ENCODE peak calls at places on chromosomes 6 and 20, in ten cellular contexts. A is mesendoderm; C is effector memory CD4-positive, alpha-beta T cell; L is right cardiac atrium; P is heart right ventricle; F is tibial artery; X is lower lobe of right lung; J is CD8-positive, alpha-beta T cell; G is fibroblast of lung; K is body of pancreas. V is an unnamed sample. For H3K4me1, the result is how much of the 10 kb centered on the place peaks cover.

GRCh38 chr20:63014710-63015109 is 7.9 kb upstream of the BHLHE23 start:
- DNase-seq in A (peak), C (no peak), L (no peak), P (no peak), F (no peak), X (no peak), J (no peak), G (no peak), K (no peak), V (no peak)

GRCh38 chr6:72616406-72617015 is 5.4 kb upstream of the KCNQ5 start:
- DNase-seq in A (peak), C (no peak), L (no peak), P (no peak), F (no peak), X (no peak), J (no peak), G (peak), K (no peak), V (no peak)

GRCh38 chr20:47456952-47457724 is 44.5 kb upstream of the NCOA3 start:
- DNase-seq in A (no peak), C (no peak), L (no peak), P (no peak), F (no peak), X (no peak), J (no peak), G (peak), K (no peak), V (no peak)

GRCh38 chr6:89834884-89835792 is 5.5 kb downstream of the CASP8AP2 start:
- DNase-seq in A (no peak), C (peak), L (no peak), P (no peak), F (no peak), X (no peak), J (peak), G (no peak), K (no peak), V (no peak)

GRCh38 chr6:11934638-11935037 is 77.5 kb upstream of the HIVEP1 start:
- DNase-seq in A (no peak), C (no peak), L (no peak), P (no peak), F (no peak), X (no peak), J (no peak), G (no peak), K (no peak), V (no peak)

GRCh38 chr6:72580281-72580940 is 41.5 kb upstream of the KCNQ5 start:
- DNase-seq in A (peak), C (no peak), L (no peak), P (no peak), F (peak), X (no peak), J (no peak), G (peak), K (no peak), V (no peak)

GRCh38 chr6:53986165-53986720 is 125.0 kb upstream of the MLIP start:
- DNase-seq in A (peak), C (no peak), L (no peak), P (peak), F (peak), X (no peak), J (no peak), G (peak), K (peak), V (peak)

GRCh38 chr20:16520154-16520553 is 53.1 kb downstream of the KIF16B start:
- DNase-seq in A (no peak), C (no peak), L (no peak), P (no peak), F (no peak), X (no peak), J (no peak), G (no peak), K (no peak), V (no peak)

GRCh38 chr6:30076333-30076732 is 764 bp upstream of the RNF39 start:
- DNase-seq in A (no peak), C (no peak), L (no peak), P (no peak), F (no peak), X (no peak), J (no peak), G (no peak), K (no peak), V (no peak)

GRCh38 chr20:53079883-53080282 is 107.7 kb downstream of the TSHZ2 start:
- DNase-seq in A (no peak), C (no peak), L (no peak), P (no peak), F (no peak), X (no peak), J (no peak), G (no peak), K (no peak), V (no peak)

GRCh38 chr20:53080969-53081871 is 109.1 kb downstream of the TSHZ2 start:
- DNase-seq in A (peak), C (no peak), L (no peak), P (no peak), F (no peak), X (peak), J (no peak), G (peak), K (peak), V (no peak)

GRCh38 chr20:53079483-53079810 is 107.3 kb downstream of the TSHZ2 start:
- DNase-seq in A (no peak), C (no peak), L (no peak), P (no peak), F (no peak), X (no peak), J (no peak), G (no peak), K (no peak), V (no peak)

GRCh38 chr20:53078761-53079482 is 106.8 kb downstream of the TSHZ2 start:
- DNase-seq in A (no peak), C (no peak), L (no peak), P (no peak), F (no peak), X (no peak), J (no peak), G (no peak), K (no peak), V (no peak)

GRCh38 chr20:53080412-53080962 is 108.3 kb downstream of the TSHZ2 start:
- DNase-seq in A (no peak), C (no peak), L (no peak), P (no peak), F (no peak), X (no peak), J (no peak), G (no peak), K (no peak), V (no peak)
- H3K27ac ChIP-seq in A (no peak), C (no peak), L (no peak), P (peak), F (no peak), X (peak), J (no peak), G (no peak), K (peak), V (no peak)

GRCh38 chr6:137233561-137234504 is 14.6 kb upstream of the IFNGR1 start:
- DNase-seq in A (peak), C (no peak), L (peak), P (peak), F (peak), X (no peak), J (no peak), G (peak), K (no peak), V (no peak)
- H3K4me1 ChIP-seq in A (under half), C (under half), L (under half), P (half or more), F (under half), X (half or more), J (under half), G (under half), K (under half), V (under half)

GRCh38 chr6:155985660-155986138 is 530.1 kb upstream of the NOX3 start:
- DNase-seq in A (no peak), C (no peak), L (no peak), P (peak), F (peak), X (no peak), J (no peak), G (peak), K (no peak), V (no peak)
- H3K4me3 ChIP-seq in A (no peak), C (no peak), L (no peak), P (no peak), F (no peak), X (no peak), J (no peak), G (no peak), K (no peak), V (no peak)

GRCh38 chr20:38116409-38117165 is 48.5 kb downstream of the TGM2 start:
- DNase-seq in A (no peak), C (no peak), L (no peak), P (no peak), F (no peak), X (no peak), J (no peak), G (no peak), K (no peak), V (no peak)

GRCh38 chr20:38115896-38116295 is 49.2 kb downstream of the TGM2 start:
- DNase-seq in A (no peak), C (no peak), L (no peak), P (no peak), F (no peak), X (no peak), J (no peak), G (no peak), K (no peak), V (no peak)

GRCh38 chr20:38117205-38117604 is 47.9 kb downstream of the TGM2 start:
- DNase-seq in A (no peak), C (no peak), L (no peak), P (no peak), F (no peak), X (no peak), J (no peak), G (no peak), K (no peak), V (no peak)

GRCh38 chr20:38119446-38119845 is 45.6 kb downstream of the TGM2 start:
- DNase-seq in A (no peak), C (no peak), L (no peak), P (peak), F (peak), X (no peak), J (no peak), G (no peak), K (no peak), V (no peak)

DNA sequence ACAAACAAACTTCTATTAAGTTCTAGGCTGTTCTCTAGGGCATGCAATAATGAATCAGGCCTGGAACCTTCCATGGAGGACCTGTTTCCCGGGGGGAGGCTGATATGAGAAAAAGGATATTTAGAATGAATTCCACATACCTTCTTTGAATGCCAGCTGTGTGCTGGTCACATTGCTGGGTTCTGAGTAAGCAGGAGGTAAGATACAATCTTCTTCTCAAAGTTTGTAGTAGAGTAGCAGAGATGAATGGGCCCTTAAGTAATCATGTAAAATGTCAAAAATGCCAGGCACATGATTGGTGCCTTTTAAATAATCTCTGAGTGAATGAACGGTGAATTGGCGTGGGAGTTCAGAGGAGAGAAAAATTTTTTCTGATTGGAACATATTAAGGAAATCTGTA is 47.4 kb downstream of the TGM2 start:
- DNase-seq in A (peak), C (no peak), L (no peak), P (no peak), F (no peak), X (no peak), J (no peak), G (no peak), K (no peak), V (no peak)
- H3K27ac ChIP-seq in A (no peak), C (no peak), L (no peak), P (no peak), F (no peak), X (no peak), J (no peak), G (no peak), K (no peak), V (no peak)

GRCh38 chr6:6825153-6825847 is 236.8 kb downstream of the LY86 start:
- DNase-seq in A (peak), C (no peak), L (no peak), P (no peak), F (no peak), X (no peak), J (no peak), G (no peak), K (no peak), V (no peak)
- H3K4me1 ChIP-seq in A (under half), C (under half), L (under half), P (under half), F (under half), X (under half), J (under half), G (under half), K (under half), V (under half)

DNA sequence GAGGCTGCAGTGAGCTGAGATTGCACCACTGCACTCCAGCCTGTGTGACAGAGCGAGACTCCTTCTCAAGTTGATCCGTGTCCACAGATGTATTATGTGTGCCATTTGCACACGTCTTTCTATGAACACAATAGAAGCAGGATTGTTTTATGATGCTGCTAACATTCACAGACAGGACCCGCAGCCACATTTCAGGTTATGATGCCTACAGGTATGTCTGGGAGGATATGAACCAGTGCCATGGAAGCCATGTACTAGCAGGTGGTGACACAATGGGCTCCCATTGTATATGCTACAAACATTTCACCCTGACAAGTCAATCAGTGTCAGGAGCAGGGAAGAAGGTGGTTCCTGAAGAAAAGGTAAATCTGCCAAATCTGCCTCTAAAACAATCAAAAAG is 4.3 kb downstream of the TRAM2 start:
- DNase-seq in A (no peak), C (no peak), L (no peak), P (no peak), F (no peak), X (no peak), J (no peak), G (no peak), K (no peak), V (no peak)
- H3K4me3 ChIP-seq in A (no peak), C (no peak), L (no peak), P (no peak), F (peak), X (no peak), J (no peak), G (peak), K (no peak), V (no peak)